ENCODE peak calls at places on chromosome 4, in nine cellular contexts. S is HFFc6; R is progenitor cell of endocrine pancreas; G is activated effector memory CD4-positive, alpha-beta T cell treated with Interleukin-2 at 50 U/mL for 16 hours; T is upper lobe of right lung; E is M059J; L is dermis microvascular lymphatic vessel endothelial cell; D is cerebellar cortex; H is Right ventricle myocardium superior. Z is an unnamed sample.

GRCh38 chr4:75248770-75249467 is 265.3 kb downstream of the RCHY1 start:
- DNase-seq in L (peak), E (peak), S (no peak), R (no peak), T (no peak), D (no peak), H (no peak), G (no peak), Z (peak)

GRCh38 chr4:116882503-116882902 is 202.9 kb downstream of the TRAM1L1 start:
- DNase-seq in E (no peak), R (no peak), T (no peak), D (no peak), H (no peak), L (no peak), S (no peak), G (no peak), Z (no peak)

GRCh38 chr4:2811830-2812599 is 19.1 kb downstream of the SH3BP2 start:
- DNase-seq in E (peak), L (peak), S (peak), G (peak), T (peak), R (no peak), D (no peak), H (peak), Z (no peak)

GRCh38 chr4:153143527-153144348 is 60.5 kb upstream of the TRIM2 start:
- DNase-seq in S (no peak), G (no peak), L (peak), T (no peak), H (no peak), R (no peak), D (peak), E (peak), Z (no peak)

GRCh38 chr4:75598390-75598789 is 31.9 kb downstream of the CDKL2 start:
- DNase-seq in T (no peak), E (peak), D (no peak), S (peak), R (no peak), L (no peak), H (no peak), G (no peak), Z (peak)

GRCh38 chr4:129254526-129254925 is 158.6 kb downstream of the C4orf33 start:
- DNase-seq in D (no peak), R (no peak), L (no peak), S (no peak), T (no peak), G (no peak), E (no peak), H (no peak), Z (no peak)

GRCh38 chr4:108426493-108426892 is 193.9 kb upstream of the RPL34 start:
- DNase-seq in E (peak), D (no peak), T (no peak), L (no peak), H (no peak), G (no peak), R (no peak), S (no peak), Z (no peak)

GRCh38 chr4:121077496-121077895 is 5.2 kb upstream of the NDNF start:
- DNase-seq in G (no peak), H (no peak), T (no peak), R (no peak), L (no peak), S (no peak), D (no peak), E (no peak), Z (peak)

GRCh38 chr4:39427477-39428119 is 20.9 kb downstream of the KLB start:
- DNase-seq in L (no peak), R (no peak), S (no peak), G (no peak), T (no peak), D (no peak), H (no peak), E (peak), Z (peak)

GRCh38 chr4:142846729-142847606 is 867 bp upstream of the INPP4B start:
- DNase-seq in L (peak), D (peak), S (peak), R (peak), G (peak), E (peak), T (no peak), H (peak), Z (peak)

GRCh38 chr4:125315571-125316390 is 1.0 kb downstream of the FAT4 start:
- DNase-seq in T (peak), L (peak), R (peak), H (peak), G (no peak), E (peak), D (peak), S (peak), Z (peak)

GRCh38 chr4:66691101-66691500 is 854.2 kb downstream of the CENPC start:
- DNase-seq in E (peak), D (no peak), S (no peak), R (no peak), T (no peak), L (no peak), H (no peak), G (no peak), Z (peak)

GRCh38 chr4:183517781-183518180 is 12.9 kb downstream of the ING2 start:
- DNase-seq in G (no peak), T (no peak), H (no peak), D (no peak), S (no peak), E (no peak), R (no peak), L (no peak), Z (no peak)

Z was measured in epithelial cell of esophagus.